ENCODE peak calls at places on chromosomes 12 and 14, in seven cellular contexts. I is SK-N-SH; J is CD8-positive, alpha-beta T cell; O is sigmoid colon; B is colonic mucosa; R is A549; E is coronary artery. W is an unnamed sample.

GRCh38 chr14:88424573-88424972 is 39.1 kb downstream of the SPATA7 start:
- DNase-seq in B (no peak), J (no peak), O (no peak), R (no peak), I (no peak), E (no peak), W (peak)

GRCh38 chr12:64323476-64324225 is 66.9 kb downstream of the C12orf56 start:
- DNase-seq in B (no peak), E (no peak), O (no peak), I (no peak), R (no peak), J (no peak), W (no peak)

GRCh38 chr12:96501139-96501741 is 11.9 kb downstream of the CFAP54 start:
- DNase-seq in R (peak), B (peak), I (peak), E (no peak), J (peak), O (no peak), W (no peak)

GRCh38 chr12:116406529-116406928 is 129.0 kb upstream of the MED13L start:
- DNase-seq in R (peak), E (peak), B (peak), O (peak), J (no peak), I (no peak), W (peak)

GRCh38 chr12:88111074-88111652 is 30.7 kb downstream of the CEP290 start:
- DNase-seq in I (peak), R (peak), J (no peak), O (no peak), B (no peak), E (no peak), W (peak)

GRCh38 chr14:51602176-51602759 is 49.4 kb upstream of the FRMD6 start:
- DNase-seq in I (no peak), O (no peak), J (no peak), B (no peak), R (no peak), E (no peak), W (no peak)

GRCh38 chr12:12443482-12443881 is 86.6 kb downstream of the BORCS5 start:
- DNase-seq in B (peak), E (peak), R (no peak), I (no peak), J (no peak), O (peak), W (no peak)

GRCh38 chr14:65788876-65789859 is 376.6 kb downstream of the FUT8 start:
- DNase-seq in B (no peak), O (no peak), J (no peak), E (peak), R (no peak), I (peak), W (no peak)

GRCh38 chr12:48311313-48311712 is 39.4 kb downstream of the ZNF641 start:
- DNase-seq in O (no peak), I (no peak), B (no peak), E (no peak), R (no peak), J (no peak), W (no peak)

GRCh38 chr14:71739273-71739990 is 192.8 kb upstream of the RGS6 start:
- DNase-seq in R (peak), B (peak), E (peak), I (peak), J (no peak), O (no peak), W (no peak)

GRCh38 chr14:85529803-85530574 is at the start of gene FLRT2:
- DNase-seq in I (no peak), J (no peak), E (peak), R (peak), O (peak), B (peak), W (no peak)

DNA sequence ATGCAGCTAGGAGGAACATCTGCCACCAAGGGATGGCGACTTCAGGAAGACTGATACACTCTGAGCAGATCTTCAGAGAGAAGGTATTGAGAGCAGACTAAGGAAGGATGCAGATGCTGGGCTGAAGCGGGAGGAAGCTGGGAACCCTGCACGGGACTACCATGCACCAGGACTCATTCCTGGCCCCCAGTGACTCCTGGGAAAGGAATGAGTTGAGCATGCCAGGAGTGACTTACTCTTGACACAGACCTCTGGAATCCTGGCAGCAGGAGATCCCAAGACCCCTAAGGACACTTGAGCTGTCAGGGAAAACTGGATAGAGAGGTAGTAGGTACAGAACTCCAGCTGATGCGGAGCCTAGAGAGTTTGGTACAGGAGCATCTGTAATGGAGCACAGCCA is 336.1 kb downstream of the RPS29 start:
- DNase-seq in R (no peak), I (no peak), B (no peak), E (no peak), O (no peak), J (no peak), W (no peak)
- TF ChIP-seq CTCF in R (no peak), I (no peak), B (no peak), E (no peak), O (no peak), J (no peak), W (no peak)

GRCh38 chr12:76618031-76618430 is 58.5 kb upstream of the OSBPL8 start:
- DNase-seq in E (no peak), O (no peak), J (no peak), I (no peak), R (no peak), B (no peak), W (no peak)
- H3K4me3 ChIP-seq in E (no peak), O (no peak), J (no peak), I (no peak), R (no peak), B (no peak), W (no peak)

DNA sequence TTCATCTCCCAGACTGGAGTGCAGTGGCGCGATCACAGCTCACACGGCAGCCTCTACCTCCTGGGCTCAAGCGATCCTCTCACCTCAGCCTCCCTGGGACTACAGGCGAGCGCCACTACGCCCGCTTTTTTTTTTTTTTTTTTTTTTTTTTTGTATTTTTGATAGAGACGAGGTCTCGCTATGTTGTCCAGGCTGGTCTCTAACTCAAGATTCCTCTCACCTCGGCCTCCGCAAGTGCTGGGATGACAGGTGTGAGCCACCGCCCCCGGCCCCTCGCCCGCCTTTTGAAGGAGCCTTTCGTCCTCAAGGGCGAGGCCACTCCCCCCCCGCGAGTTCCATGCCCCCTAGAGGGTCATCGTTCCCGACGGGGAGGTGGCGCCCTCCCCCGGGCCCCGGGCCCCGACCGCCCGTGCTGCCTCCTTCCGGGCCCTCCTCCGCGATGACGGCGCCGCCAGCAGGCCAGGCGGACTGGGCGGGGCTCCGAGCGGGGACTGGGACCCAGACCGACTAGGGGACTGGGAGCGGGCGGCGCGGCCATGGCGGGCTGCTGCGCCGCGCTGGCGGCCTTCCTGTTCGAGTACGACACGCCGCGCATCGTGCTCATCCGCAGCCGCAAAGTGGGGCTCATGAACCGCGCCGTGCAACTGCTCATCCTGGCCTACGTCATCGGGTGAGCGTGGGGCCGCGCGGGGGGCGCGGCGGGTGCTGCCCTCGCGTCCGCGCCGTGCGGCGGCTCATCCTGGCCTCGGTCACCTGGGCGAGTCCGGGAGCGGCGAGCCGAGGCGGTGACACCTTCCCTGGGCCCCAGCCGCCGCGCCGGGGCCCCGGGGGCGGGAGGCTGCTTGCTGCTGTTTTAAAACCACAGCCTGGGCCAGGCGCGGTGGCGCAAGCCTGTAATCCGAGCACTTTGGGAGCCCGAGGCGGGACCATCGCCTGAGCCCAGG is at the start of gene P2RX4:
- DNase-seq in I (peak), E (peak), J (peak), B (peak), O (peak), R (peak), W (peak)
- TF ChIP-seq CTCF in I (peak), E (no peak), J (no peak), B (no peak), O (no peak), R (peak), W (no peak)

GRCh38 chr12:25186788-25187397 is 8.1 kb downstream of the DNAI7 start:
- DNase-seq in I (no peak), O (no peak), E (no peak), B (no peak), J (no peak), R (no peak), W (no peak)
- H3K4me3 ChIP-seq in I (no peak), O (no peak), E (no peak), B (no peak), J (peak), R (no peak), W (no peak)

GRCh38 chr14:103281496-103282231 is 52.4 kb upstream of the EIF5 start:
- DNase-seq in E (no peak), O (peak), I (peak), R (peak), J (no peak), B (peak), W (peak)
- TF ChIP-seq CTCF in E (no peak), O (no peak), I (peak), R (peak), J (no peak), B (peak), W (peak)

GRCh38 chr14:104676694-104677505 is 12.5 kb upstream of the INF2 start:
- DNase-seq in O (peak), B (peak), I (no peak), J (no peak), R (no peak), E (peak), W (no peak)

GRCh38 chr14:104678901-104679705 is 10.3 kb upstream of the INF2 start:
- DNase-seq in R (no peak), I (no peak), E (peak), J (no peak), B (peak), O (peak), W (no peak)

GRCh38 chr14:104677506-104678332 is 11.7 kb upstream of the INF2 start:
- DNase-seq in E (peak), J (peak), I (no peak), O (peak), B (peak), R (peak), W (no peak)

GRCh38 chr14:104680056-104680805 is 9.2 kb upstream of the INF2 start:
- DNase-seq in B (peak), J (no peak), R (peak), I (no peak), E (peak), O (peak), W (peak)

GRCh38 chr14:104678346-104678745 is 11.1 kb upstream of the INF2 start:
- DNase-seq in I (no peak), O (peak), B (peak), J (no peak), E (peak), R (no peak), W (no peak)
- H3K4me3 ChIP-seq in I (no peak), O (peak), B (peak), J (peak), E (peak), R (peak), W (peak)

GRCh38 chr12:124490584-124491305 is 76.7 kb downstream of the NCOR2 start:
- DNase-seq in O (peak), E (no peak), I (peak), R (no peak), B (peak), J (no peak), W (no peak)

GRCh38 chr12:124492879-124493808 is 74.3 kb downstream of the NCOR2 start:
- DNase-seq in R (no peak), B (no peak), O (no peak), I (no peak), E (no peak), J (no peak), W (no peak)

GRCh38 chr12:124489915-124490583 is 77.4 kb downstream of the NCOR2 start:
- DNase-seq in O (no peak), B (no peak), I (no peak), J (no peak), R (no peak), E (no peak), W (no peak)

GRCh38 chr12:124491310-124491709 is 76.1 kb downstream of the NCOR2 start:
- DNase-seq in B (no peak), R (no peak), E (no peak), I (no peak), J (no peak), O (no peak), W (no peak)

DNA sequence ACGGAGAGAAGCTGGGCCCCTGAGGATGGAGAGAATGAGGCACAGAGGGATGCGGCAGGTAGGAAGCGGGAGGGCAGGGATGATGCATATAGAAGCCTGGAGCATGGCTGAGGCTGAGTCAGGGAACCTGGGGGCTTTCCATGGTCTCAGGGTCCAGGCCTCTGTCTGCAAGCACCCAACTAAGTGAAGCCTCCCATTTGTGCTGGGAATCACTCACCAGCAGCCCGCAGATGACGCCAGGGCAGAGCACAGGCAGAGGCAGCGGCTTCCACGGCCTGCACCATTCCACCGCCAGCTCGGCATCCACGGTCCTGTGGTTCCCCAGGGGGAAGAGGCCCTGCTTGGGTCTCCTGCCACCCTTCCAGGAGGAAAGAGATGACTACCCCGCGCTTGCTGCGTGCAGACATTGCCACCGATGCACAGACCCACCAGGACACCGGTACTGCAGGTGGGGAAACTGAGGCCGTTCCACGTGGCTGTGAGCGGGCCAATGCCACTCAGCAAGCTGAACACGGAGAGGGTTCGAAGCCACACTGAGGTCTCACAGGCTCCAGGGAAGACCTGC is 75.5 kb downstream of the NCOR2 start:
- DNase-seq in I (no peak), R (no peak), E (no peak), B (no peak), J (no peak), O (no peak), W (no peak)
- TF ChIP-seq CTCF in I (no peak), R (no peak), E (no peak), B (no peak), J (no peak), O (no peak), W (no peak)

GRCh38 chr14:22547948-22548750 is 40.9 kb downstream of the DAD1 start:
- DNase-seq in O (no peak), R (no peak), J (no peak), B (no peak), E (no peak), I (no peak), W (no peak)
- H3K4me3 ChIP-seq in O (no peak), R (no peak), J (peak), B (no peak), E (no peak), I (no peak), W (no peak)

GRCh38 chr12:128671528-128672042 is 152.2 kb downstream of the SLC15A4 start:
- DNase-seq in B (no peak), I (no peak), R (no peak), E (no peak), J (no peak), O (no peak), W (no peak)
- TF ChIP-seq CTCF in B (no peak), I (no peak), R (peak), E (no peak), J (no peak), O (no peak), W (no peak)

DNA sequence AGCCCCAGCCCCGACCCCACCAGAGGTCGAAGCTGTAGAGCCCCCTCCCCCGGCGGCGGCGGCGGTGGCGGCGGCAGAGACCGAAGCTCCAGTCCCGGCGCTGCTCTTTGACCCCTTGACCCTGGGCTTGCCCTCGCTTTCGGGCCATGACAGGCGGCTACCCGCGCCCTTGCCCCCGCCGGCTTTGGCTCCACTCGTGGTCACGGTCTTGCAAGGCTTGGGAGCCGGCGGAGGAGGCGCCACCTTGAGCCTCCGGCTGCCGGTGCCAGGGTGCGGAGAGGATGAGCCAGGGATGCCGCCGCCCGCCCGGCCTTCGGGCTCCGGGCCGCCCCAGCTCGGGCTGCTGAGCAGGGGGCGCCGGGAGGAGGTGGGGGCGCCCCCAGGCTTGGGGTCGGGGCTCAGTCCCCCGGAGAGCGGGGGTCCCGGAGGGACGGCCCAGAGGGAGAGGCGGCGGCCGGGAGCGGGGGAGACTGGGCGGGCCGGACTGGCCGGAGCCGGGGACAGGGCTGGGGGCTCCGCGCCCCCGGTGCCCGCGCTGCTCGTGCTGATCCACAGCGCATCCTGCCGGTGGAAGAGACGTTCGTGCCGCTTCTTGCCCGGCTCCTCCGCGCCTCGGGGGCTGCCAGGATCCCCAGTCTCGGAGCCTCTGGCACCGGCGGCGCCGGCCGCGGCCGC is 938 bp downstream of the AGAP2 start:
- DNase-seq in I (peak), R (no peak), O (no peak), B (no peak), J (no peak), E (no peak), W (no peak)
- H3K4me3 ChIP-seq in I (peak), R (peak), O (peak), B (peak), J (no peak), E (peak), W (peak)

W was measured in AG09309.